ENCODE peak calls at places on chromosome 1, in nine cellular contexts. G, H, Z, U, C, L, M, B and R are unnamed samples.

GRCh38 chr1:27564710-27565649 is 39.0 kb downstream of the AHDC1 start:
- DNase-seq in G (no peak), H (no peak), Z (peak), U (no peak), C (no peak), L (no peak), M (no peak), B (no peak), R (no peak)

GRCh38 chr1:221869759-221870158 is 127.9 kb upstream of the DUSP10 start:
- DNase-seq in G (no peak), H (no peak), Z (no peak), U (no peak), C (no peak), L (no peak), M (peak), B (no peak), R (no peak)

GRCh38 chr1:59684698-59685097 is 130.1 kb upstream of the HOOK1 start:
- DNase-seq in G (no peak), H (no peak), Z (no peak), U (no peak), C (no peak), L (no peak), M (no peak), B (no peak), R (no peak)

GRCh38 chr1:221217029-221217428 is 337.8 kb downstream of the HLX start:
- DNase-seq in G (no peak), H (no peak), Z (no peak), U (no peak), C (no peak), L (no peak), M (no peak), B (no peak), R (no peak)

GRCh38 chr1:38006008-38006828 is 904 bp upstream of the FHL3 start:
- DNase-seq in G (no peak), H (peak), Z (no peak), U (no peak), C (no peak), L (no peak), M (no peak), B (no peak), R (no peak)

GRCh38 chr1:212498243-212498642 is 65.5 kb downstream of the NENF start:
- DNase-seq in G (no peak), H (peak), Z (no peak), U (no peak), C (no peak), L (no peak), M (peak), B (peak), R (no peak)

GRCh38 chr1:167171286-167171929 is 49.3 kb upstream of the POU2F1 start:
- DNase-seq in G (no peak), H (no peak), Z (no peak), U (no peak), C (no peak), L (no peak), M (no peak), B (no peak), R (no peak)

GRCh38 chr1:246454655-246455054 is 52.4 kb downstream of the SMYD3 start:
- DNase-seq in G (no peak), H (no peak), Z (peak), U (no peak), C (no peak), L (no peak), M (no peak), B (no peak), R (no peak)

GRCh38 chr1:242506724-242507123 is 17.8 kb downstream of the PLD5 start:
- DNase-seq in G (no peak), H (no peak), Z (no peak), U (no peak), C (no peak), L (no peak), M (no peak), B (no peak), R (no peak)

GRCh38 chr1:209356909-209357498 is 226.5 kb upstream of the CAMK1G start:
- DNase-seq in G (no peak), H (no peak), Z (no peak), U (no peak), C (no peak), L (no peak), M (no peak), B (no peak), R (no peak)

GRCh38 chr1:86537928-86538695 is 8.8 kb upstream of the CLCA4 start:
- DNase-seq in G (no peak), H (no peak), Z (no peak), U (no peak), C (no peak), L (no peak), M (no peak), B (no peak), R (no peak)

GRCh38 chr1:162042361-162042760 is 18.7 kb upstream of the OLFML2B start:
- DNase-seq in G (no peak), H (no peak), Z (no peak), U (no peak), C (no peak), L (no peak), M (no peak), B (no peak), R (no peak)

GRCh38 chr1:171743014-171743870 is 1.4 kb upstream of the VAMP4 start:
- DNase-seq in G (no peak), H (peak), Z (peak), U (no peak), C (no peak), L (no peak), M (peak), B (no peak), R (no peak)

GRCh38 chr1:225946082-225946620 is 5.1 kb upstream of the LEFTY2 start:
- DNase-seq in G (no peak), H (no peak), Z (no peak), U (no peak), C (no peak), L (no peak), M (no peak), B (no peak), R (no peak)

GRCh38 chr1:215290018-215290417 is 207.5 kb downstream of the KCNK2 start:
- DNase-seq in G (no peak), H (no peak), Z (no peak), U (no peak), C (no peak), L (no peak), M (peak), B (no peak), R (no peak)